ENCODE peak calls at places on chromosome 11, in five cellular contexts. O, K, I, W and Y are unnamed samples.
A peak's percentile ranks its signal among the peaks of the same experiment; 100 is the strongest.

GRCh38 chr11:1706634-1707400 is 9.8 kb downstream of the KRTAP5-6 start:
- DNase-seq in O (no peak), K (no peak), I (no peak), W (peak; percentile 27), Y (no peak)

GRCh38 chr11:47259178-47259977 is 1.6 kb downstream of the NR1H3 start:
- DNase-seq in O (no peak), K (peak; percentile 72), I (peak; percentile 70), W (peak; percentile 45), Y (no peak)

GRCh38 chr11:117230286-117230961 is 1.4 kb downstream of the PCSK7 start:
- DNase-seq in O (no peak), K (no peak), I (no peak), W (no peak), Y (peak; percentile 45)

GRCh38 chr11:68963779-68964178 is 17.0 kb downstream of the MRGPRD start:
- DNase-seq in O (no peak), K (no peak), I (peak; percentile 26), W (no peak), Y (peak; percentile 82)

GRCh38 chr11:101929516-101929915 is 13.2 kb upstream of the ANGPTL5 start:
- DNase-seq in O (no peak), K (no peak), I (no peak), W (no peak), Y (no peak)

GRCh38 chr11:121466063-121466794 is 13.5 kb upstream of the SORL1-AS1 start:
- DNase-seq in O (peak; percentile 89), K (peak; percentile 92), I (peak; percentile 61), W (peak; percentile 97), Y (peak; percentile 93)

GRCh38 chr11:58796333-58797049 is 48.0 kb downstream of the GLYATL2 start:
- DNase-seq in O (no peak), K (peak; percentile 51), I (no peak), W (no peak), Y (no peak)

GRCh38 chr11:62233730-62234129 is 8.3 kb upstream of the SCGB1D2 start:
- DNase-seq in O (no peak), K (no peak), I (no peak), W (no peak), Y (no peak)